ENCODE peak calls at places on chromosomes 1 and 21, in seven cellular contexts. One of them, this sample, is unnamed.

GRCh38 chr21:45073301-45074047 is 906 bp upstream of the ADARB1 start:
- DNase-seq in germinal center: no peak
- DNase-seq in uterus: no peak
- DNase-seq in choroid plexus epithelial cell: no peak
- DNase-seq in stomach: peak
- DNase-seq in SW 1271: no peak
- DNase-seq in AG09309: no peak
- DNase-seq in this sample: peak

GRCh38 chr1:150877220-150877516 is 769 bp upstream of the ARNT start:
- DNase-seq in choroid plexus epithelial cell: no peak
- DNase-seq in SW 1271: no peak
- DNase-seq in uterus: no peak
- DNase-seq in stomach: no peak
- DNase-seq in germinal center: no peak
- DNase-seq in AG09309: no peak
- DNase-seq in this sample: no peak

GRCh38 chr1:151833172-151833571 is 1.6 kb upstream of the RORC start:
- DNase-seq in stomach: no peak
- DNase-seq in germinal center: no peak
- DNase-seq in AG09309: no peak
- DNase-seq in uterus: no peak
- DNase-seq in SW 1271: no peak
- DNase-seq in choroid plexus epithelial cell: no peak
- DNase-seq in this sample: no peak

GRCh38 chr21:45135868-45136267 is 61.5 kb downstream of the ADARB1 start:
- DNase-seq in germinal center: no peak
- DNase-seq in uterus: no peak
- DNase-seq in stomach: no peak
- DNase-seq in AG09309: no peak
- DNase-seq in SW 1271: no peak
- DNase-seq in choroid plexus epithelial cell: no peak
- DNase-seq in this sample: no peak

GRCh38 chr1:43747736-43748135 is 40.4 kb downstream of the ST3GAL3 start:
- DNase-seq in germinal center: no peak
- DNase-seq in AG09309: no peak
- DNase-seq in SW 1271: no peak
- DNase-seq in uterus: no peak
- DNase-seq in choroid plexus epithelial cell: no peak
- DNase-seq in stomach: no peak
- DNase-seq in this sample: no peak

GRCh38 chr1:227318852-227319607 is 738 bp upstream of the CDC42BPA start:
- DNase-seq in SW 1271: no peak
- DNase-seq in stomach: peak
- DNase-seq in uterus: peak
- DNase-seq in choroid plexus epithelial cell: peak
- DNase-seq in AG09309: no peak
- DNase-seq in germinal center: no peak
- DNase-seq in this sample: peak

GRCh38 chr1:172662464-172663109 is 3.7 kb downstream of the FASLG start:
- DNase-seq in choroid plexus epithelial cell: peak
- DNase-seq in uterus: peak
- DNase-seq in stomach: peak
- DNase-seq in AG09309: peak
- DNase-seq in SW 1271: no peak
- DNase-seq in germinal center: peak
- DNase-seq in this sample: peak

GRCh38 chr1:202659541-202659940 is 50.7 kb downstream of the SYT2 start:
- DNase-seq in germinal center: no peak
- DNase-seq in stomach: no peak
- DNase-seq in choroid plexus epithelial cell: no peak
- DNase-seq in uterus: no peak
- DNase-seq in AG09309: no peak
- DNase-seq in SW 1271: no peak
- DNase-seq in this sample: no peak

GRCh38 chr1:238257018-238257417 is 366.3 kb upstream of the ZP4 start:
- DNase-seq in stomach: no peak
- DNase-seq in germinal center: no peak
- DNase-seq in choroid plexus epithelial cell: no peak
- DNase-seq in AG09309: no peak
- DNase-seq in uterus: no peak
- DNase-seq in SW 1271: no peak
- DNase-seq in this sample: no peak

GRCh38 chr1:33814166-33814565 is 49.7 kb upstream of the HMGB4 start:
- DNase-seq in stomach: no peak
- DNase-seq in choroid plexus epithelial cell: no peak
- DNase-seq in uterus: no peak
- DNase-seq in germinal center: no peak
- DNase-seq in AG09309: no peak
- DNase-seq in SW 1271: no peak
- DNase-seq in this sample: no peak

GRCh38 chr1:84156210-84156621 is 12.1 kb downstream of the PRKACB start:
- DNase-seq in AG09309: peak
- DNase-seq in germinal center: no peak
- DNase-seq in choroid plexus epithelial cell: peak
- DNase-seq in SW 1271: peak
- DNase-seq in uterus: no peak
- DNase-seq in stomach: no peak
- DNase-seq in this sample: peak

GRCh38 chr1:242002072-242002471 is 3.2 kb upstream of the MAP1LC3C start:
- DNase-seq in uterus: no peak
- DNase-seq in AG09309: no peak
- DNase-seq in stomach: no peak
- DNase-seq in choroid plexus epithelial cell: no peak
- DNase-seq in SW 1271: no peak
- DNase-seq in germinal center: no peak
- DNase-seq in this sample: no peak

This sample was measured in cardiac fibroblast.